ENCODE peak calls at places on chromosomes 1 and 21, in nine cellular contexts. One of them, this sample, is unnamed.

GRCh38 chr1:205998457-205999241 is 4.5 kb downstream of the RAB7B start:
- DNase-seq in stimulated activated CD4-positive, alpha-beta T cell treated with anti-CD3 and anti-CD28 coated beads, Interleukin-4, amount 100 ng/mL, for 4 hours: no peak
- DNase-seq in fibroblast of the aortic adventitia: no peak
- DNase-seq in NT2/D1: no peak
- DNase-seq in pons: peak; percentile 90
- DNase-seq in left colon: peak; percentile 8
- DNase-seq in DMS153: no peak
- DNase-seq in tibial nerve: no peak
- DNase-seq in MCF 10A: no peak
- DNase-seq in this sample: no peak

GRCh38 chr1:15950302-15950701 is 25.6 kb downstream of the ZBTB17 start:
- DNase-seq in stimulated activated CD4-positive, alpha-beta T cell treated with anti-CD3 and anti-CD28 coated beads, Interleukin-4, amount 100 ng/mL, for 4 hours: peak; percentile 74
- DNase-seq in fibroblast of the aortic adventitia: no peak
- DNase-seq in NT2/D1: no peak
- DNase-seq in pons: no peak
- DNase-seq in left colon: no peak
- DNase-seq in DMS153: no peak
- DNase-seq in tibial nerve: no peak
- DNase-seq in MCF 10A: no peak
- DNase-seq in this sample: no peak

GRCh38 chr1:63328140-63328521 is 5.8 kb downstream of the FOXD3 start:
- DNase-seq in stimulated activated CD4-positive, alpha-beta T cell treated with anti-CD3 and anti-CD28 coated beads, Interleukin-4, amount 100 ng/mL, for 4 hours: no peak
- DNase-seq in fibroblast of the aortic adventitia: no peak
- DNase-seq in NT2/D1: no peak
- DNase-seq in pons: no peak
- DNase-seq in left colon: no peak
- DNase-seq in DMS153: no peak
- DNase-seq in tibial nerve: no peak
- DNase-seq in MCF 10A: no peak
- DNase-seq in this sample: no peak

GRCh38 chr1:101039245-101039644 is 13.7 kb upstream of the DPH5 start:
- DNase-seq in stimulated activated CD4-positive, alpha-beta T cell treated with anti-CD3 and anti-CD28 coated beads, Interleukin-4, amount 100 ng/mL, for 4 hours: no peak
- DNase-seq in fibroblast of the aortic adventitia: no peak
- DNase-seq in NT2/D1: no peak
- DNase-seq in pons: no peak
- DNase-seq in left colon: no peak
- DNase-seq in DMS153: no peak
- DNase-seq in tibial nerve: no peak
- DNase-seq in MCF 10A: peak; percentile 8
- DNase-seq in this sample: no peak

GRCh38 chr1:33721416-33721815 is 142.5 kb upstream of the HMGB4 start:
- DNase-seq in stimulated activated CD4-positive, alpha-beta T cell treated with anti-CD3 and anti-CD28 coated beads, Interleukin-4, amount 100 ng/mL, for 4 hours: no peak
- DNase-seq in fibroblast of the aortic adventitia: no peak
- DNase-seq in NT2/D1: no peak
- DNase-seq in pons: no peak
- DNase-seq in left colon: no peak
- DNase-seq in DMS153: no peak
- DNase-seq in tibial nerve: no peak
- DNase-seq in MCF 10A: no peak
- DNase-seq in this sample: no peak

GRCh38 chr1:100065969-100066227 is 66.8 kb downstream of the SASS6 start:
- DNase-seq in stimulated activated CD4-positive, alpha-beta T cell treated with anti-CD3 and anti-CD28 coated beads, Interleukin-4, amount 100 ng/mL, for 4 hours: no peak
- DNase-seq in fibroblast of the aortic adventitia: no peak
- DNase-seq in NT2/D1: no peak
- DNase-seq in pons: no peak
- DNase-seq in left colon: no peak
- DNase-seq in DMS153: no peak
- DNase-seq in tibial nerve: no peak
- DNase-seq in MCF 10A: no peak
- DNase-seq in this sample: no peak

GRCh38 chr1:244067893-244068292 is 16.8 kb downstream of the ZBTB18 start:
- DNase-seq in stimulated activated CD4-positive, alpha-beta T cell treated with anti-CD3 and anti-CD28 coated beads, Interleukin-4, amount 100 ng/mL, for 4 hours: no peak
- DNase-seq in fibroblast of the aortic adventitia: no peak
- DNase-seq in NT2/D1: no peak
- DNase-seq in pons: no peak
- DNase-seq in left colon: no peak
- DNase-seq in DMS153: no peak
- DNase-seq in tibial nerve: no peak
- DNase-seq in MCF 10A: no peak
- DNase-seq in this sample: no peak

GRCh38 chr1:42935313-42935624 is 23.4 kb downstream of the SLC2A1 start:
- DNase-seq in stimulated activated CD4-positive, alpha-beta T cell treated with anti-CD3 and anti-CD28 coated beads, Interleukin-4, amount 100 ng/mL, for 4 hours: no peak
- DNase-seq in fibroblast of the aortic adventitia: no peak
- DNase-seq in NT2/D1: no peak
- DNase-seq in pons: no peak
- DNase-seq in left colon: peak; percentile 65
- DNase-seq in DMS153: no peak
- DNase-seq in tibial nerve: no peak
- DNase-seq in MCF 10A: no peak
- DNase-seq in this sample: peak; percentile 72

GRCh38 chr1:223007250-223007649 is 135.8 kb downstream of the TLR5 start:
- DNase-seq in stimulated activated CD4-positive, alpha-beta T cell treated with anti-CD3 and anti-CD28 coated beads, Interleukin-4, amount 100 ng/mL, for 4 hours: no peak
- DNase-seq in fibroblast of the aortic adventitia: no peak
- DNase-seq in NT2/D1: no peak
- DNase-seq in pons: no peak
- DNase-seq in left colon: no peak
- DNase-seq in DMS153: no peak
- DNase-seq in tibial nerve: no peak
- DNase-seq in MCF 10A: no peak
- DNase-seq in this sample: no peak

GRCh38 chr1:173430707-173431662 is 46.1 kb upstream of the PRDX6 start:
- DNase-seq in stimulated activated CD4-positive, alpha-beta T cell treated with anti-CD3 and anti-CD28 coated beads, Interleukin-4, amount 100 ng/mL, for 4 hours: peak; percentile 77
- DNase-seq in fibroblast of the aortic adventitia: peak; percentile 95
- DNase-seq in NT2/D1: peak; percentile 98
- DNase-seq in pons: peak; percentile 96
- DNase-seq in left colon: peak; percentile 83
- DNase-seq in DMS153: peak; percentile 80
- DNase-seq in tibial nerve: peak; percentile 100
- DNase-seq in MCF 10A: peak; percentile 97
- DNase-seq in this sample: peak; percentile 95

GRCh38 chr1:181784039-181784683 is 277.4 kb downstream of the ZNF648 start:
- DNase-seq in stimulated activated CD4-positive, alpha-beta T cell treated with anti-CD3 and anti-CD28 coated beads, Interleukin-4, amount 100 ng/mL, for 4 hours: no peak
- DNase-seq in fibroblast of the aortic adventitia: no peak
- DNase-seq in NT2/D1: no peak
- DNase-seq in pons: peak; percentile 67
- DNase-seq in left colon: no peak
- DNase-seq in DMS153: no peak
- DNase-seq in tibial nerve: no peak
- DNase-seq in MCF 10A: peak; percentile 81
- DNase-seq in this sample: no peak

GRCh38 chr21:31993826-31994791 is 121.3 kb downstream of the HUNK start:
- DNase-seq in stimulated activated CD4-positive, alpha-beta T cell treated with anti-CD3 and anti-CD28 coated beads, Interleukin-4, amount 100 ng/mL, for 4 hours: no peak
- DNase-seq in fibroblast of the aortic adventitia: no peak
- DNase-seq in NT2/D1: no peak
- DNase-seq in pons: no peak
- DNase-seq in left colon: no peak
- DNase-seq in DMS153: no peak
- DNase-seq in tibial nerve: no peak
- DNase-seq in MCF 10A: no peak
- DNase-seq in this sample: no peak

GRCh38 chr1:54995835-54996234 is 2.9 kb upstream of the BSND start:
- DNase-seq in stimulated activated CD4-positive, alpha-beta T cell treated with anti-CD3 and anti-CD28 coated beads, Interleukin-4, amount 100 ng/mL, for 4 hours: peak; percentile 7
- DNase-seq in fibroblast of the aortic adventitia: no peak
- DNase-seq in NT2/D1: no peak
- DNase-seq in pons: no peak
- DNase-seq in left colon: no peak
- DNase-seq in DMS153: no peak
- DNase-seq in tibial nerve: no peak
- DNase-seq in MCF 10A: no peak
- DNase-seq in this sample: no peak

GRCh38 chr1:226632169-226632884 is 83.8 kb downstream of the STUM start:
- DNase-seq in stimulated activated CD4-positive, alpha-beta T cell treated with anti-CD3 and anti-CD28 coated beads, Interleukin-4, amount 100 ng/mL, for 4 hours: no peak
- DNase-seq in fibroblast of the aortic adventitia: no peak
- DNase-seq in NT2/D1: no peak
- DNase-seq in pons: no peak
- DNase-seq in left colon: peak; percentile 16
- DNase-seq in DMS153: no peak
- DNase-seq in tibial nerve: no peak
- DNase-seq in MCF 10A: no peak
- DNase-seq in this sample: no peak

GRCh38 chr1:241782396-241782795 is 65.6 kb upstream of the EXO1 start:
- DNase-seq in stimulated activated CD4-positive, alpha-beta T cell treated with anti-CD3 and anti-CD28 coated beads, Interleukin-4, amount 100 ng/mL, for 4 hours: no peak
- DNase-seq in fibroblast of the aortic adventitia: no peak
- DNase-seq in NT2/D1: no peak
- DNase-seq in pons: no peak
- DNase-seq in left colon: no peak
- DNase-seq in DMS153: peak; percentile 52
- DNase-seq in tibial nerve: no peak
- DNase-seq in MCF 10A: peak; percentile 27
- DNase-seq in this sample: no peak

GRCh38 chr1:19190468-19190867 is 19.6 kb downstream of the UBR4 start:
- DNase-seq in stimulated activated CD4-positive, alpha-beta T cell treated with anti-CD3 and anti-CD28 coated beads, Interleukin-4, amount 100 ng/mL, for 4 hours: no peak
- DNase-seq in fibroblast of the aortic adventitia: no peak
- DNase-seq in NT2/D1: no peak
- DNase-seq in pons: no peak
- DNase-seq in left colon: no peak
- DNase-seq in DMS153: no peak
- DNase-seq in tibial nerve: no peak
- DNase-seq in MCF 10A: no peak
- DNase-seq in this sample: no peak

GRCh38 chr1:205598841-205599666 is 32.8 kb downstream of the ELK4 start:
- DNase-seq in stimulated activated CD4-positive, alpha-beta T cell treated with anti-CD3 and anti-CD28 coated beads, Interleukin-4, amount 100 ng/mL, for 4 hours: no peak
- DNase-seq in fibroblast of the aortic adventitia: peak; percentile 99
- DNase-seq in NT2/D1: no peak
- DNase-seq in pons: peak; percentile 59
- DNase-seq in left colon: peak; percentile 62
- DNase-seq in DMS153: no peak
- DNase-seq in tibial nerve: no peak
- DNase-seq in MCF 10A: no peak
- DNase-seq in this sample: peak; percentile 51

GRCh38 chr1:226397011-226397926 is 10.6 kb downstream of the PARP1 start:
- DNase-seq in stimulated activated CD4-positive, alpha-beta T cell treated with anti-CD3 and anti-CD28 coated beads, Interleukin-4, amount 100 ng/mL, for 4 hours: no peak
- DNase-seq in fibroblast of the aortic adventitia: peak; percentile 12
- DNase-seq in NT2/D1: no peak
- DNase-seq in pons: no peak
- DNase-seq in left colon: no peak
- DNase-seq in DMS153: no peak
- DNase-seq in tibial nerve: no peak
- DNase-seq in MCF 10A: no peak
- DNase-seq in this sample: no peak

GRCh38 chr1:204915856-204916485 is 45.3 kb downstream of the NFASC start:
- DNase-seq in stimulated activated CD4-positive, alpha-beta T cell treated with anti-CD3 and anti-CD28 coated beads, Interleukin-4, amount 100 ng/mL, for 4 hours: no peak
- DNase-seq in fibroblast of the aortic adventitia: no peak
- DNase-seq in NT2/D1: no peak
- DNase-seq in pons: no peak
- DNase-seq in left colon: no peak
- DNase-seq in DMS153: peak; percentile 35
- DNase-seq in tibial nerve: no peak
- DNase-seq in MCF 10A: peak; percentile 77
- DNase-seq in this sample: peak; percentile 16

GRCh38 chr1:61055110-61055614 is 27.2 kb upstream of the NFIA start:
- DNase-seq in stimulated activated CD4-positive, alpha-beta T cell treated with anti-CD3 and anti-CD28 coated beads, Interleukin-4, amount 100 ng/mL, for 4 hours: no peak
- DNase-seq in fibroblast of the aortic adventitia: peak; percentile 68
- DNase-seq in NT2/D1: no peak
- DNase-seq in pons: peak; percentile 27
- DNase-seq in left colon: no peak
- DNase-seq in DMS153: no peak
- DNase-seq in tibial nerve: peak; percentile 36
- DNase-seq in MCF 10A: peak; percentile 74
- DNase-seq in this sample: no peak

GRCh38 chr1:205284420-205285144 is 37.0 kb downstream of the NUAK2 start:
- DNase-seq in stimulated activated CD4-positive, alpha-beta T cell treated with anti-CD3 and anti-CD28 coated beads, Interleukin-4, amount 100 ng/mL, for 4 hours: peak; percentile 83
- DNase-seq in fibroblast of the aortic adventitia: peak; percentile 95
- DNase-seq in NT2/D1: peak; percentile 100
- DNase-seq in pons: peak; percentile 95
- DNase-seq in left colon: peak; percentile 89
- DNase-seq in DMS153: peak; percentile 98
- DNase-seq in tibial nerve: peak; percentile 80
- DNase-seq in MCF 10A: peak; percentile 100
- DNase-seq in this sample: peak; percentile 85

GRCh38 chr1:207740224-207740623 is 11.6 kb upstream of the CD46 start:
- DNase-seq in stimulated activated CD4-positive, alpha-beta T cell treated with anti-CD3 and anti-CD28 coated beads, Interleukin-4, amount 100 ng/mL, for 4 hours: no peak
- DNase-seq in fibroblast of the aortic adventitia: no peak
- DNase-seq in NT2/D1: no peak
- DNase-seq in pons: no peak
- DNase-seq in left colon: no peak
- DNase-seq in DMS153: no peak
- DNase-seq in tibial nerve: no peak
- DNase-seq in MCF 10A: peak; percentile 97
- DNase-seq in this sample: no peak

GRCh38 chr1:17866451-17867029 is 111.4 kb downstream of the ACTL8 start:
- DNase-seq in stimulated activated CD4-positive, alpha-beta T cell treated with anti-CD3 and anti-CD28 coated beads, Interleukin-4, amount 100 ng/mL, for 4 hours: no peak
- DNase-seq in fibroblast of the aortic adventitia: peak; percentile 90
- DNase-seq in NT2/D1: no peak
- DNase-seq in pons: no peak
- DNase-seq in left colon: no peak
- DNase-seq in DMS153: no peak
- DNase-seq in tibial nerve: no peak
- DNase-seq in MCF 10A: peak; percentile 91
- DNase-seq in this sample: no peak

GRCh38 chr1:203692565-203693470 is 66.2 kb downstream of the ATP2B4 start:
- DNase-seq in stimulated activated CD4-positive, alpha-beta T cell treated with anti-CD3 and anti-CD28 coated beads, Interleukin-4, amount 100 ng/mL, for 4 hours: no peak
- DNase-seq in fibroblast of the aortic adventitia: peak; percentile 97
- DNase-seq in NT2/D1: no peak
- DNase-seq in pons: peak; percentile 52
- DNase-seq in left colon: peak; percentile 79
- DNase-seq in DMS153: no peak
- DNase-seq in tibial nerve: peak; percentile 85
- DNase-seq in MCF 10A: peak; percentile 99
- DNase-seq in this sample: peak; percentile 75

GRCh38 chr1:23387494-23387893 is 17.9 kb upstream of the ZNF436 start:
- DNase-seq in stimulated activated CD4-positive, alpha-beta T cell treated with anti-CD3 and anti-CD28 coated beads, Interleukin-4, amount 100 ng/mL, for 4 hours: no peak
- DNase-seq in fibroblast of the aortic adventitia: no peak
- DNase-seq in NT2/D1: no peak
- DNase-seq in pons: no peak
- DNase-seq in left colon: no peak
- DNase-seq in DMS153: no peak
- DNase-seq in tibial nerve: no peak
- DNase-seq in MCF 10A: no peak
- DNase-seq in this sample: no peak

GRCh38 chr1:155944396-155944728 is 2.9 kb downstream of the RXFP4 start:
- DNase-seq in stimulated activated CD4-positive, alpha-beta T cell treated with anti-CD3 and anti-CD28 coated beads, Interleukin-4, amount 100 ng/mL, for 4 hours: no peak
- DNase-seq in fibroblast of the aortic adventitia: no peak
- DNase-seq in NT2/D1: no peak
- DNase-seq in pons: no peak
- DNase-seq in left colon: no peak
- DNase-seq in DMS153: no peak
- DNase-seq in tibial nerve: no peak
- DNase-seq in MCF 10A: no peak
- DNase-seq in this sample: no peak

GRCh38 chr1:115074839-115075534 is 14.3 kb downstream of the TSPAN2 start:
- DNase-seq in stimulated activated CD4-positive, alpha-beta T cell treated with anti-CD3 and anti-CD28 coated beads, Interleukin-4, amount 100 ng/mL, for 4 hours: no peak
- DNase-seq in fibroblast of the aortic adventitia: no peak
- DNase-seq in NT2/D1: no peak
- DNase-seq in pons: no peak
- DNase-seq in left colon: no peak
- DNase-seq in DMS153: no peak
- DNase-seq in tibial nerve: no peak
- DNase-seq in MCF 10A: no peak
- DNase-seq in this sample: no peak

GRCh38 chr1:153598309-153599172 is 14.4 kb downstream of the S100A16 start:
- DNase-seq in stimulated activated CD4-positive, alpha-beta T cell treated with anti-CD3 and anti-CD28 coated beads, Interleukin-4, amount 100 ng/mL, for 4 hours: no peak
- DNase-seq in fibroblast of the aortic adventitia: no peak
- DNase-seq in NT2/D1: peak; percentile 94
- DNase-seq in pons: no peak
- DNase-seq in left colon: no peak
- DNase-seq in DMS153: peak; percentile 18
- DNase-seq in tibial nerve: no peak
- DNase-seq in MCF 10A: no peak
- DNase-seq in this sample: peak; percentile 23

GRCh38 chr1:116508090-116508983 is 62.5 kb downstream of the CD58 start:
- DNase-seq in stimulated activated CD4-positive, alpha-beta T cell treated with anti-CD3 and anti-CD28 coated beads, Interleukin-4, amount 100 ng/mL, for 4 hours: no peak
- DNase-seq in fibroblast of the aortic adventitia: no peak
- DNase-seq in NT2/D1: no peak
- DNase-seq in pons: no peak
- DNase-seq in left colon: no peak
- DNase-seq in DMS153: no peak
- DNase-seq in tibial nerve: no peak
- DNase-seq in MCF 10A: no peak
- DNase-seq in this sample: no peak

GRCh38 chr1:168470821-168471473 is 72.8 kb downstream of the XCL2 start:
- DNase-seq in stimulated activated CD4-positive, alpha-beta T cell treated with anti-CD3 and anti-CD28 coated beads, Interleukin-4, amount 100 ng/mL, for 4 hours: no peak
- DNase-seq in fibroblast of the aortic adventitia: peak; percentile 92
- DNase-seq in NT2/D1: no peak
- DNase-seq in pons: no peak
- DNase-seq in left colon: no peak
- DNase-seq in DMS153: no peak
- DNase-seq in tibial nerve: no peak
- DNase-seq in MCF 10A: peak; percentile 94
- DNase-seq in this sample: no peak

GRCh38 chr1:10918531-10918930 is 93.9 kb upstream of the TARDBP start:
- DNase-seq in stimulated activated CD4-positive, alpha-beta T cell treated with anti-CD3 and anti-CD28 coated beads, Interleukin-4, amount 100 ng/mL, for 4 hours: no peak
- DNase-seq in fibroblast of the aortic adventitia: peak; percentile 64
- DNase-seq in NT2/D1: no peak
- DNase-seq in pons: no peak
- DNase-seq in left colon: no peak
- DNase-seq in DMS153: no peak
- DNase-seq in tibial nerve: no peak
- DNase-seq in MCF 10A: no peak
- DNase-seq in this sample: no peak

This sample was measured in transverse colon.